ENCODE peak calls at places on chromosomes 7 and 10, in seven cellular contexts. S is H9, E is mesendoderm, C is mesenchymal stem cell, O is neuronal stem cell, Q is trophoblast cell, W is H1. J is an unnamed sample.

GRCh38 chr7:28488061-28488791 is 75.9 kb downstream of the CREB5 start:
- DNase-seq in O (no peak), W (no peak), Q (no peak), C (no peak), E (no peak), S (no peak), J (no peak)

GRCh38 chr7:55533050-55533728 is 39.1 kb downstream of the VOPP1 start:
- DNase-seq in W (no peak), C (peak), E (no peak), O (no peak), S (no peak), Q (peak), J (peak)

GRCh38 chr10:48412081-48412480 is 105.6 kb downstream of the MAPK8 start:
- DNase-seq in O (no peak), E (no peak), C (no peak), W (no peak), Q (no peak), S (no peak), J (no peak)

GRCh38 chr7:36475371-36475770 is 85.7 kb downstream of the ANLN start:
- DNase-seq in Q (peak), W (no peak), C (no peak), S (no peak), O (no peak), E (peak), J (no peak)

GRCh38 chr7:88337556-88337955 is 30.9 kb upstream of the STEAP4 start:
- DNase-seq in E (no peak), S (no peak), Q (peak), C (peak), W (no peak), O (no peak), J (peak)

GRCh38 chr10:122290334-122290733 is 19.2 kb downstream of the BTBD16 start:
- DNase-seq in E (no peak), W (no peak), Q (peak), S (no peak), C (peak), O (no peak), J (no peak)

GRCh38 chr10:80454526-80455460 is 683 bp downstream of the TSPAN14 start:
- DNase-seq in S (peak), E (peak), O (no peak), Q (peak), C (peak), W (peak), J (no peak)

GRCh38 chr10:63738410-63738809 is 217.2 kb downstream of the REEP3 start:
- DNase-seq in S (no peak), W (no peak), Q (no peak), O (no peak), E (peak), C (peak), J (peak)

GRCh38 chr7:33841658-33842057 is 63.7 kb upstream of the BMPER start:
- DNase-seq in C (peak), E (no peak), W (no peak), O (no peak), Q (peak), S (no peak), J (peak)

GRCh38 chr7:65219623-65220022 is 154.0 kb upstream of the ZNF92 start:
- DNase-seq in S (no peak), E (no peak), W (no peak), C (no peak), Q (no peak), O (no peak), J (no peak)

DNA sequence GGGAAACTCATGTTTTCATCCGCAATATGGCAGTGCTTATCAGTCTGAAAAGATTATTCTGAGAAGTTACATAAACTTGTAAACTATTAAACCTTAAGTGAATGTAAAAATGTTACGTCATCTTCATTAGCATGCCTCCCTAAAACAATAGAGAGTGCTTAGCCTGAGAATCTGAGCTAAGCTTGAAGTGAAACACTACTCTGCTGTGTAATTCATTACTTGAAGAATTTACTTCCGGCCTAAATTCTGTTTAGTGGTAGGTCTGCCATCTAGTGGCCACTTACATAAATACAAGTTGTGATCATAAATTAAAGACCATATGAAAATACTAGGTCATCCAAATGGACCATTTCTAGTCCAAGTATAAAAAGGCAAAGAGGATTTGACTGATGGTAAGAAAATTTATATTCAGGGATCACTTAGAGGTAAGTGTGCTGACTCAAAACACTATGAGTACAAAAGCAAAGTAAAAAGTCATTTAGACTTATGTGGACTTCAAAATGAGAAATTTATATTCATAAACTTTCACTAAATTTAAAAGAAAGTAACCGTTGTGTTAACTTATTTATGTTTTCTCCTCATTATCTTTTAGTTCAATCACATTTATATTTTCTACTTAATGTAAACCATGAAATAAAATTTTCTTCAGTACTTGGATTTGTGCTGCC is 745.1 kb upstream of the LRRTM3 start:
- DNase-seq in W (no peak), Q (peak), O (peak), C (peak), S (no peak), E (peak), J (peak)
- H3K18ac ChIP-seq in W (no peak), Q (no peak), O (no peak), C (no peak), S (no peak), E (no peak), J (no peak)

GRCh38 chr10:15361131-15361530 is 10.0 kb downstream of the FAM171A1 start:
- DNase-seq in Q (no peak), W (no peak), E (no peak), C (no peak), O (no peak), S (no peak), J (no peak)
- H3K18ac ChIP-seq in Q (no peak), W (no peak), E (no peak), C (no peak), O (no peak), S (no peak), J (no peak)

DNA sequence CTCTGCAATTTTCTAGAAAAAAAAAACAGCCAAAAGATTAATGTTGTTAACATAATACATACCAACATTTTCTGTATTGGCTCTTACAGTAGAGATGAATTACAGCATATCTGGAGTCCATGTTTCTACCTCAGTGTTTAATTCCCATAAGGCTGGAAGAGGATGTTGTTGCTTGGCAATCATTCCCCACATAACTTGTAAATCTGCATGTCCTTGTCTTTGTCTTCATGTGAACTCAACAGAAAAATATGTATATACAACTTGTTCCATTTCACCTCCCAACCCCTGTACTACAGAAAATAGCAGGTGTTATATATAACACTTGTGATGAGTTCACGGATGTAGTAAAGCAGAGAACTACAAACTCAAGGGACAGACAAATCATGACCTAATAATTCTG is 160.9 kb upstream of the SEMA3C start:
- DNase-seq in Q (peak), S (no peak), E (no peak), W (no peak), O (no peak), C (peak), J (peak)
- H3K18ac ChIP-seq in Q (no peak), S (no peak), E (no peak), W (no peak), O (no peak), C (no peak), J (no peak)

DNA sequence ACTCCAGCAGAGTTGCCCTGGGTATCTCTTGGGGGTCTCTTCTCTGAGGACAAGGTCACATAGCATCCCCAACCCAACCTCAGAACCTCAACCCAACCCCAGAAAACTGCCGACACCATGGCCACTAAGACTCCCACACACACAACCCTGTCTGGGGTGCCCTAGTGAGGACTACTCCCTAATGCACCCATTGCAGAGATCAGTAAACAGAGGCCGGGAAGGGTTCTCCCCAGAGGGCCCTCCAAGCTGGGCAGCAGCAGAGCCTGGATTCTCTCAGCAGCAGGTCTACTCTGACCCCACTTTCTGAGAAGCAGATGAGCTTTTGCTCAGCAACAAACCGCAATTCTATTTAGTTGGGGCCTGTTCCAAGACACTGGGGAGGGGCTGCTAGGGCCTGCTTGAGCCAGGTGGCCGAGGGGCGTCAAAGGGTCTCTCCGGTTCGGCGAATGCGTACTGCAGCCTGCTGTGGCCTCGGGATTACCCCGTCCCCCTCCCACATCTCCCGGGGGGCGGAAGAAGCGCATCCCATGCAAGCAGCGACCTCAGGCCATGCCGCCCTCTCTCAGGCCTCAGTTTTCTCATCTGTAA is 828 bp downstream of the OGDHL start:
- DNase-seq in O (no peak), S (no peak), C (no peak), Q (no peak), W (no peak), E (no peak), J (no peak)
- H3K18ac ChIP-seq in O (peak), S (no peak), C (no peak), Q (peak), W (no peak), E (no peak), J (no peak)

GRCh38 chr7:127415060-127415742 is 22.7 kb upstream of the ZNF800 start:
- DNase-seq in Q (no peak), W (no peak), E (no peak), O (no peak), S (no peak), C (no peak), J (no peak)

GRCh38 chr7:127418459-127418858 is 26.0 kb upstream of the ZNF800 start:
- DNase-seq in O (no peak), C (no peak), S (no peak), E (no peak), W (no peak), Q (no peak), J (no peak)

GRCh38 chr7:127417346-127417745 is 24.8 kb upstream of the ZNF800 start:
- DNase-seq in W (no peak), O (no peak), Q (no peak), C (no peak), E (no peak), S (no peak), J (no peak)

GRCh38 chr7:127413962-127414361 is 21.5 kb upstream of the ZNF800 start:
- DNase-seq in S (no peak), E (no peak), C (no peak), W (no peak), Q (no peak), O (no peak), J (no peak)

DNA sequence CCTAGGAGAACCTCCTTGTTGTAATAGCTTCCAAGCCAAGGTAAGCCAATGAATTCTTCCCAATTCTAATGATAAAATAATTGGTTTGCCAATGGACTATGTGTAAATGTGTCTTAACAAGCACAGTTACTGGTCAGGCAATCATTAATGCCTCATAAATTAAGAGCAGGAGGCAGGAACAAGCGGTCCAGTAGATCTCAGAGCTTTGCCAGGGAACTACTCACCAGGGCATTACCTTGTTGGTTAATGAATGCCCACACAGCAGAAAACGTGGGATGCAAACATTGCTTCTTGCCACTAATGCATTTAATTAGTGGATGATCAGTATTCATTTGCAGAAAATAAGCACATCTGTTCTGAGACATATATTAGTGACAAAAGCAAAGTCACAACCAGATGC is 26.7 kb upstream of the ZNF800 start:
- DNase-seq in E (no peak), S (no peak), Q (no peak), O (no peak), C (no peak), W (no peak), J (no peak)
- H3K18ac ChIP-seq in E (no peak), S (no peak), Q (no peak), O (no peak), C (no peak), W (no peak), J (no peak)

GRCh38 chr10:98080474-98080873 is 50.1 kb upstream of the CRTAC1 start:
- DNase-seq in S (no peak), W (no peak), E (no peak), Q (no peak), C (no peak), O (no peak), J (no peak)

GRCh38 chr10:98077223-98077622 is 46.8 kb upstream of the CRTAC1 start:
- DNase-seq in E (no peak), Q (peak), W (no peak), S (no peak), O (no peak), C (no peak), J (no peak)

GRCh38 chr10:98076086-98076485 is 45.7 kb upstream of the CRTAC1 start:
- DNase-seq in Q (no peak), S (no peak), E (no peak), C (no peak), O (no peak), W (no peak), J (no peak)

GRCh38 chr10:98074315-98074911 is 44.0 kb upstream of the CRTAC1 start:
- DNase-seq in O (peak), W (no peak), E (peak), C (peak), Q (peak), S (no peak), J (peak)

GRCh38 chr10:98078774-98079173 is 48.4 kb upstream of the CRTAC1 start:
- DNase-seq in O (no peak), W (no peak), E (no peak), S (no peak), C (no peak), Q (no peak), J (no peak)
- H3K18ac ChIP-seq in O (no peak), W (no peak), E (no peak), S (no peak), C (no peak), Q (no peak), J (no peak)

DNA sequence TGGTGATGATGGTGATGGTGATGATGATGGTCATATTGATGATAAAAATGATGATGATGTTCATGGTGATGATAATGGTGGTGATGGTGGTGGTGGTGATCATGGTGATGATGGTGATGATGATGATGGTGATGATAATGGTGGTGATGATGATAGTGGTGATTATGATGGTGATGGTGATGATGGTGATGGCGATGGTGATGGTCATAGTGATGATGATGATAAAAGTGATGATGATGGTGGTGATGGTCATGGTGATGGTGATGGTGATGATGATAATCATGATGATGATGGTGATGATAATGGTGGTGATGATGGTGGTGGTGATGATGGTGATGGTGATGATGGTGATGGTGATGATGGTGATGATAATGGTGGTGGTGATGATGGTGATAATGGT is 478.7 kb downstream of the TYW1 start:
- DNase-seq in W (no peak), S (no peak), O (no peak), E (no peak), C (no peak), Q (no peak), J (no peak)
- H3K18ac ChIP-seq in W (no peak), S (no peak), O (no peak), E (no peak), C (no peak), Q (no peak), J (no peak)

J was measured in IMR-90.